ENCODE peak calls at places on chromosomes 1 and 21, in seven cellular contexts. I, B, J, X, N, Z and K are unnamed samples.

GRCh38 chr1:167935252-167936067 is 1.0 kb upstream of the DCAF6 start:
- DNase-seq in I (no peak), B (no peak), J (no peak), X (no peak), N (no peak), Z (peak), K (no peak)

GRCh38 chr1:40153073-40153770 is 8.0 kb upstream of the RLF start:
- DNase-seq in I (no peak), B (no peak), J (peak), X (no peak), N (no peak), Z (no peak), K (no peak)

GRCh38 chr1:180971273-180971997 is 51.2 kb downstream of the STX6 start:
- DNase-seq in I (no peak), B (no peak), J (no peak), X (no peak), N (no peak), Z (no peak), K (no peak)

GRCh38 chr1:73576084-73576483 is 621.9 kb downstream of the LRRIQ3 start:
- DNase-seq in I (no peak), B (no peak), J (no peak), X (no peak), N (no peak), Z (no peak), K (no peak)

GRCh38 chr1:28835237-28835650 is 23.3 kb downstream of the OPRD1 start:
- DNase-seq in I (no peak), B (no peak), J (no peak), X (no peak), N (no peak), Z (no peak), K (no peak)

GRCh38 chr1:93925206-93925605 is 16.0 kb upstream of the GCLM start:
- DNase-seq in I (no peak), B (no peak), J (no peak), X (no peak), N (no peak), Z (no peak), K (no peak)

GRCh38 chr21:39313042-39313456 is 383 bp downstream of the BRWD1 start:
- DNase-seq in I (peak), B (peak), J (no peak), X (peak), N (no peak), Z (peak), K (peak)

GRCh38 chr1:10189659-10190058 is 20.7 kb upstream of the KIF1B start:
- DNase-seq in I (no peak), B (no peak), J (peak), X (no peak), N (no peak), Z (no peak), K (peak)

GRCh38 chr1:161038523-161039153 is at the start of gene TSTD1:
- DNase-seq in I (peak), B (no peak), J (no peak), X (peak), N (no peak), Z (no peak), K (peak)

GRCh38 chr1:155859234-155859829 is at the start of gene SYT11:
- DNase-seq in I (peak), B (peak), J (peak), X (peak), N (no peak), Z (peak), K (peak)

GRCh38 chr1:155860939-155861496 is 1.7 kb downstream of the SYT11 start:
- DNase-seq in I (no peak), B (no peak), J (no peak), X (no peak), N (no peak), Z (no peak), K (no peak)

GRCh38 chr1:155856975-155857930 is at the start of gene GON4L:
- DNase-seq in I (peak), B (peak), J (peak), X (peak), N (no peak), Z (peak), K (peak)

GRCh38 chr1:155858805-155859233 is 548 bp upstream of the SYT11 start:
- DNase-seq in I (no peak), B (no peak), J (no peak), X (no peak), N (no peak), Z (no peak), K (no peak)

GRCh38 chr1:155859881-155860841 is 794 bp downstream of the SYT11 start:
- DNase-seq in I (peak), B (peak), J (no peak), X (peak), N (no peak), Z (peak), K (peak)
- TF ChIP-seq POLR2A in I (no peak), B (no peak), J (peak), X (peak), N (no peak), Z (no peak), K (peak)

GRCh38 chr1:24020032-24020431 is 39.9 kb upstream of the SRSF10 start:
- DNase-seq in I (no peak), B (no peak), J (no peak), X (no peak), N (no peak), Z (peak), K (no peak)

GRCh38 chr1:24020470-24020869 is 40.3 kb upstream of the SRSF10 start:
- DNase-seq in I (no peak), B (no peak), J (no peak), X (no peak), N (no peak), Z (no peak), K (no peak)

GRCh38 chr1:24021403-24022266 is 41.5 kb upstream of the SRSF10 start:
- DNase-seq in I (peak), B (no peak), J (no peak), X (no peak), N (no peak), Z (no peak), K (no peak)

GRCh38 chr1:24015226-24016210 is 35.4 kb upstream of the SRSF10 start:
- DNase-seq in I (no peak), B (no peak), J (no peak), X (no peak), N (no peak), Z (no peak), K (no peak)

DNA sequence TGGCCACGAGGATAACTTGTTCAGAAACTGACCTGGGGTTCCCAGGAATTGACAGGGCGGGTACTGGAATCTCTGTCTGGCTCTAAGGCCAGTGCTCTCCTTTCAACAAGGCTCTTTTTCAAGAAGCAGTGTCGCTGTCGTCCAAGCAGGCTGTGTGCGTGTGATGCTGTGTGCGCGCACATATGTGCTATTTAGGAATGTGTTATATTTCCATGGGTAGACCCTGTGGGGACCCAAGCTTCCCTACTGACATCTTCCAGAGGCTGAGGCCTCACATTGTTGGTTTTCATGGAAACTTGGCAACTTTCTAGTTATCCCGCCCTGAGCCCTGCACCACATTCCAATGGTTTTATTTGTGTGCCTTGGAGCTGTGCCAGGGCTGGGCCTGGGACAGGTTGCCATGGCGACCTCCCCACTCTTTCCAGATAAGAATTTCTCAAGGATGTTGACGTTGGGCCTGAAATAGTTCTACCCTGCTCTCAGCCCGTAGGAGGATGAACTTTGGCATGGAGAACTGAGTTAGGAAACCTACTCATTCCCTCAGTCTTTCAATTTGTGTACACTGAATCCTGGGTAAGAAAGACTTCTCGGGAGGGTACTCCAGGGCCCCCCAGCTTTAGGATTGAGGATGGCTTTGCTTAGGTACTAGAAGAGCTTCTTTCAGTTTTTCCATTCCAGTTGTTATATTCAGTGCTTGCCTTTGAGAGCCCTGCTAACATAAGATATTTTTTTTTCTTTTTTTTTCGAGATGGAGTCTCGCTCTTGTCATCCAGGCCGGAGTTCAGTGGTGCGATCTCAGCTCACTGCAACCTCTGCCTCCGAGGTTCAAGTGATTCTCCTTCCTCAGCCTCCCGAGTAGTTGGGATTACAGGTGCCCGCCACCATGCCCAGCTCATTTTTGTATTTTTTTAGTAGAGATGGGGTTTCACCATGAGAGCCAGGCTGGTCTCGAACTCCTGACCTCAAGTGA is 38.8 kb upstream of the SRSF10 start:
- DNase-seq in I (peak), B (peak), J (no peak), X (no peak), N (no peak), Z (peak), K (no peak)
- TF ChIP-seq POLR2AphosphoS5 in I (peak), B (no peak), J (no peak), X (no peak), N (peak), Z (peak), K (no peak)

GRCh38 chr21:45318556-45319341 is 31.1 kb upstream of the POFUT2 start:
- DNase-seq in I (peak), B (peak), J (no peak), X (no peak), N (no peak), Z (peak), K (no peak)

GRCh38 chr21:45322231-45322959 is 34.7 kb upstream of the POFUT2 start:
- DNase-seq in I (no peak), B (no peak), J (no peak), X (no peak), N (no peak), Z (peak), K (no peak)

GRCh38 chr21:45319461-45320211 is 31.9 kb upstream of the POFUT2 start:
- DNase-seq in I (no peak), B (no peak), J (no peak), X (no peak), N (no peak), Z (peak), K (no peak)

GRCh38 chr21:45320991-45321656 is 33.4 kb upstream of the POFUT2 start:
- DNase-seq in I (no peak), B (no peak), J (no peak), X (no peak), N (no peak), Z (no peak), K (no peak)

GRCh38 chr21:45320261-45320990 is 32.7 kb upstream of the POFUT2 start:
- DNase-seq in I (no peak), B (no peak), J (no peak), X (no peak), N (no peak), Z (peak), K (no peak)
- TF ChIP-seq POLR2A in I (no peak), B (no peak), J (no peak), X (no peak), N (no peak), Z (no peak), K (no peak)

GRCh38 chr1:222462598-222462997 is 85.3 kb downstream of the HHIPL2 start:
- DNase-seq in I (no peak), B (no peak), J (no peak), X (no peak), N (no peak), Z (no peak), K (no peak)

GRCh38 chr1:222464841-222465210 is 83.1 kb downstream of the HHIPL2 start:
- DNase-seq in I (peak), B (peak), J (peak), X (no peak), N (no peak), Z (peak), K (no peak)

GRCh38 chr1:222463059-222463730 is 84.7 kb downstream of the HHIPL2 start:
- DNase-seq in I (no peak), B (no peak), J (no peak), X (no peak), N (no peak), Z (no peak), K (no peak)

GRCh38 chr1:222466150-222466865 is 81.6 kb downstream of the HHIPL2 start:
- DNase-seq in I (no peak), B (no peak), J (no peak), X (no peak), N (no peak), Z (no peak), K (no peak)

GRCh38 chr1:222465211-222466041 is 82.5 kb downstream of the HHIPL2 start:
- DNase-seq in I (peak), B (peak), J (peak), X (peak), N (no peak), Z (peak), K (peak)
- TF ChIP-seq POLR2AphosphoS5 in I (peak), B (peak), J (no peak), X (no peak), N (peak), Z (peak), K (no peak)

DNA sequence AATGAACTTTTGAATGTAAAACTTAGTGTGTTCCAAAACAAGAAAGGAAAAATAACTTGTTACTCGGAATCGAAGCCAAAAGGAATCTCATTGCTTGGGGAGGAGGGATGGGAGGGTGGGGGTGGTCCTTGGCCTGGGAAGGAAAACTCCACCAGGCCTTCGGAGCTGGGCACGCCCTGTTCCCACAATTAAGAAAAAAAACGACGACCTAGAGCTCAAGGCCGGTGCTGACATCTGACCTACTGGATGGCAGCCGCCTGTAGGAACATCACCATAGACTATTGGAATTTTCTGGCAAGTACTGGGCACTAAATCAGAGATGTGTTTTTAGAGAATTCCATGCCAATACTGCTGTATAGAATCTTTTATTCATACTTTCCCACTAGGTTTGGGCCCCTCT is 760 bp downstream of the NADK start:
- DNase-seq in I (no peak), B (no peak), J (no peak), X (no peak), N (no peak), Z (peak), K (no peak)
- TF ChIP-seq POLR2A in I (no peak), B (no peak), J (no peak), X (no peak), N (no peak), Z (no peak), K (no peak)

GRCh38 chr1:67647036-67647798 is 37.8 kb upstream of the GADD45A start:
- DNase-seq in I (no peak), B (no peak), J (no peak), X (no peak), N (no peak), Z (no peak), K (no peak)

GRCh38 chr1:67645495-67646144 is 39.4 kb upstream of the GADD45A start:
- DNase-seq in I (peak), B (no peak), J (no peak), X (no peak), N (no peak), Z (peak), K (no peak)

GRCh38 chr1:67647814-67648358 is 37.1 kb upstream of the GADD45A start:
- DNase-seq in I (no peak), B (no peak), J (no peak), X (no peak), N (no peak), Z (no peak), K (no peak)

GRCh38 chr1:67648582-67649326 is 36.2 kb upstream of the GADD45A start:
- DNase-seq in I (no peak), B (peak), J (no peak), X (no peak), N (no peak), Z (no peak), K (no peak)

GRCh38 chr1:67646145-67647035 is 38.6 kb upstream of the GADD45A start:
- DNase-seq in I (no peak), B (peak), J (no peak), X (no peak), N (no peak), Z (no peak), K (no peak)
- TF ChIP-seq POLR2AphosphoS5 in I (no peak), B (no peak), J (no peak), X (no peak), N (peak), Z (no peak), K (no peak)

GRCh38 chr21:14683021-14683420 is 136.9 kb upstream of the SAMSN1 start:
- DNase-seq in I (no peak), B (no peak), J (no peak), X (no peak), N (no peak), Z (no peak), K (no peak)
- TF ChIP-seq POLR2A in I (no peak), B (no peak), J (no peak), X (no peak), N (no peak), Z (no peak), K (no peak)